ENCODE peak calls at places on chromosomes 3 and 15, in seven cellular contexts. J, R, W, A, G, D and F are unnamed samples.

GRCh38 chr15:70165811-70166284 is 68.1 kb upstream of the TLE3 start:
- DNase-seq in R (no peak), W (peak), J (no peak), D (no peak), A (peak), G (no peak), F (no peak)

GRCh38 chr15:45747426-45747825 is 112.6 kb downstream of the SQOR start:
- DNase-seq in W (no peak), R (no peak), D (no peak), G (no peak), A (no peak), J (no peak), F (no peak)

GRCh38 chr3:120300971-120301370 is 15.9 kb upstream of the GPR156 start:
- DNase-seq in J (no peak), W (no peak), R (no peak), G (no peak), D (no peak), A (no peak), F (no peak)

GRCh38 chr3:4174760-4175159 is 128.4 kb upstream of the SETMAR start:
- DNase-seq in W (no peak), G (no peak), R (no peak), A (no peak), J (no peak), D (no peak), F (peak)

GRCh38 chr3:58321791-58322190 is 10.9 kb upstream of the PXK start:
- DNase-seq in G (no peak), D (no peak), A (no peak), R (no peak), W (no peak), J (no peak), F (no peak)

GRCh38 chr3:186514296-186515002 is 29.7 kb downstream of the CRYGS start:
- DNase-seq in D (no peak), G (peak), R (no peak), A (no peak), J (peak), W (no peak), F (no peak)

GRCh38 chr3:108863799-108864135 is 41.2 kb downstream of the TRAT1 start:
- DNase-seq in G (no peak), A (no peak), D (no peak), R (no peak), J (no peak), W (no peak), F (no peak)

GRCh38 chr3:81666502-81667121 is 94.8 kb downstream of the GBE1 start:
- DNase-seq in J (peak), A (no peak), R (peak), D (no peak), W (no peak), G (peak), F (no peak)

GRCh38 chr3:150067561-150067960 is 96.9 kb upstream of the PFN2 start:
- DNase-seq in G (no peak), R (no peak), J (no peak), A (no peak), W (no peak), D (no peak), F (no peak)

GRCh38 chr3:27914199-27914598 is 192.1 kb upstream of the EOMES start:
- DNase-seq in R (no peak), G (no peak), J (peak), D (no peak), W (peak), A (no peak), F (no peak)

GRCh38 chr3:148903022-148903442 is 37.9 kb downstream of the CPA3 start:
- DNase-seq in G (no peak), J (no peak), A (no peak), D (no peak), W (no peak), R (peak), F (no peak)

GRCh38 chr15:74795961-74796625 is 14.2 kb downstream of the CSK start:
- DNase-seq in A (no peak), J (no peak), G (no peak), W (no peak), D (no peak), R (no peak), F (no peak)

GRCh38 chr3:110938629-110939028 is 133.0 kb upstream of the NECTIN3 start:
- DNase-seq in W (no peak), G (no peak), R (no peak), D (no peak), A (no peak), J (no peak), F (no peak)

GRCh38 chr3:72665701-72666443 is 182.4 kb downstream of the SHQ1 start:
- DNase-seq in J (peak), D (no peak), G (peak), R (no peak), A (no peak), W (peak), F (peak)

GRCh38 chr3:99458013-99458412 is 180.4 kb upstream of the COL8A1 start:
- DNase-seq in R (no peak), G (no peak), J (no peak), D (no peak), W (no peak), A (no peak), F (no peak)

GRCh38 chr3:7877312-7877711 is 624.3 kb upstream of the LMCD1 start:
- DNase-seq in D (no peak), G (no peak), A (no peak), J (no peak), W (no peak), R (no peak), F (no peak)

GRCh38 chr3:22089284-22089683 is 338.3 kb upstream of the ZNF385D start:
- DNase-seq in A (no peak), R (peak), G (peak), D (no peak), J (peak), W (peak), F (peak)

GRCh38 chr3:104437891-104438290 is 928.8 kb upstream of the ALCAM start:
- DNase-seq in A (no peak), D (no peak), W (no peak), G (no peak), R (peak), J (no peak), F (no peak)

GRCh38 chr3:123743121-123743520 is 141.0 kb downstream of the MYLK start:
- DNase-seq in A (no peak), R (no peak), J (no peak), G (no peak), W (no peak), D (no peak), F (no peak)

GRCh38 chr15:74240897-74241614 is 4.9 kb downstream of the CCDC33 start:
- DNase-seq in R (no peak), J (no peak), D (no peak), G (no peak), A (no peak), W (no peak), F (no peak)

GRCh38 chr3:34260266-34260990 is 462.0 kb downstream of the PDCD6IP start:
- DNase-seq in R (peak), W (peak), D (no peak), J (peak), A (peak), G (peak), F (peak)

GRCh38 chr15:75661779-75662140 is 14.0 kb downstream of the SNX33 start:
- DNase-seq in W (no peak), D (no peak), A (no peak), G (no peak), J (no peak), R (no peak), F (no peak)

GRCh38 chr3:127406309-127407025 is 118.6 kb upstream of the PRR20G start:
- DNase-seq in R (peak), D (no peak), J (peak), A (no peak), G (peak), W (no peak), F (peak)

GRCh38 chr3:118080886-118081285 is 953.8 kb downstream of the IGSF11 start:
- DNase-seq in D (no peak), R (peak), W (no peak), J (no peak), A (no peak), G (no peak), F (no peak)

GRCh38 chr3:133295199-133295901 is 104.5 kb upstream of the BFSP2 start:
- DNase-seq in W (no peak), G (no peak), J (no peak), D (no peak), R (peak), A (no peak), F (no peak)

GRCh38 chr3:63975705-63976104 is 47.6 kb downstream of the PSMD6 start:
- DNase-seq in D (no peak), G (no peak), W (peak), J (no peak), A (peak), R (no peak), F (no peak)

GRCh38 chr3:158167737-158168469 is 58.0 kb downstream of the RSRC1 start:
- DNase-seq in W (peak), A (no peak), J (peak), G (peak), D (no peak), R (peak), F (no peak)

GRCh38 chr15:34853001-34853758 is 57.8 kb upstream of the ACTC1 start:
- DNase-seq in D (no peak), W (no peak), R (peak), J (peak), A (no peak), G (no peak), F (no peak)

GRCh38 chr3:172449468-172450149 is 1.4 kb upstream of the GHSR start:
- DNase-seq in G (peak), D (no peak), W (peak), A (no peak), J (no peak), R (peak), F (no peak)

GRCh38 chr3:142315083-142315482 is 89.7 kb upstream of the GK5 start:
- DNase-seq in R (peak), D (no peak), W (no peak), G (peak), A (no peak), J (peak), F (no peak)

GRCh38 chr15:73909616-73910015 is 16.6 kb upstream of the LOXL1 start:
- DNase-seq in W (no peak), R (no peak), G (no peak), J (no peak), D (no peak), A (no peak), F (no peak)

GRCh38 chr15:75024102-75024636 is 779 bp downstream of the PPCDC start:
- DNase-seq in D (no peak), R (peak), J (peak), G (peak), A (no peak), W (peak), F (no peak)

GRCh38 chr15:31552482-31553099 is 226.0 kb downstream of the KLF13 start:
- DNase-seq in G (no peak), J (no peak), W (no peak), A (no peak), D (no peak), R (peak), F (no peak)

GRCh38 chr3:186107148-186108105 is 1.5 kb downstream of the ETV5 start:
- DNase-seq in R (peak), D (peak), W (peak), G (peak), A (peak), J (peak), F (peak)

GRCh38 chr3:13258280-13258679 is 161.8 kb downstream of the NUP210 start:
- DNase-seq in W (no peak), G (no peak), J (no peak), A (no peak), D (no peak), R (no peak), F (no peak)

DNA sequence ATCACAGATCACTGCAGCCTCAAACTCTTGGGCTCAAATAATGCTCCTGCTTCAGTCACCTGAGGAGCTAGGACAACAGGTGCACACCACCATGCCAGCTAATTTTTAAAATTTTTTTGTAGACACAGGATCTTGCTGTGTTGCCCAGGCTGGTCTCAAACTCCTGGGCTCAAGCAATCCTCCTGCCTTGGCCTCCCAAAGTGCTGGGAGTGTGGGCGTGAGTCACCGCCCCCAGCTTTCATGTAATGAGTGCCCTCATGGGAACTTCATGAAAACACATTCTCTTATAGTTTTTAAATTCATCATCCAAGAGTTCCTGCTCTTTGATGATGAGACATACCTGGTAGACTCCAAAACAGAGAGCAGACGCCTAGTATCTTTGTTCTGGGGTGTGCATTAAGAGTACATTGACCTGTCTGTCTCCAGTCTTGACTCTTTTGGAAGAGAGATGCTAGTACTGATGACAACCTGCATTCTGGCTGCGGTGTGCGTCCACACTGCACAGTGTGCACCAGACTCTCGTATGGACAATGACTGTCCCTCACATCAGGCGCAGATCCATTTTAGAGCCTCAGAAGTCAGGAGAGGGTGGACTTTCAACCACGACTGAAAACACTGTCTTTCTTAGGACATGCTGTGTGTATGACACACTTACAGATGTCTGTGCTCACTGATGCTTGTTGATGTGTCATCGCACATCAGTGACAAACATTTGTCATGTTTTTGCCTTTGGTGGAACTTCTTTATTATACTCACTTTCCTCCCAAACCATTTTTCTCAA is 2.0 kb downstream of the NRROS start:
- DNase-seq in G (no peak), J (no peak), R (no peak), W (no peak), A (no peak), D (no peak), F (no peak)
- TF ChIP-seq POLR2A in G (no peak), J (no peak), R (no peak), W (no peak), A (no peak), D (no peak), F (no peak)

DNA sequence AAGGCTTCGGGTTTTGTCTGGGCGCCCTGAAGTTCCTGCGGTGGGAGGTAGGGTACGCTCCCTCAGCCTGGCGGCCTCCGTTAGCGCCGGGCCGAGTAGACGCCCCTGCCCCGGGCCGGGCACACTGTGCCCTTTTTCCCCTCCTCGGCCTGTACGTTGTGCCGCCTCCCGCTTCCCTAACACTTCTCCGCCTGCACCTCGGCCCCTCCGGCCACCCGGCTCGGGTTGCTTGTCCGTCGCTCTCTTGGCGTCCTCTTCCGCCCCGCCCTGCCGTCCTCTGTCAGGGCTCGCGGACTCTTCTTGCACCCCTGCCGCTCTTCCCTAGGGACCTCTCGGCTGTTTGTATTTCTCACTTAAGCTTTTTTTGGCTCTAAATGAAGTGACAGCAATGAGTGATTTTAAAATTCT is 384 bp downstream of the KNL1 start:
- DNase-seq in W (peak), D (no peak), J (peak), G (peak), R (peak), A (peak), F (peak)
- TF ChIP-seq CTCF in W (peak), D (peak), J (no peak), G (no peak), R (no peak), A (no peak), F (no peak)

GRCh38 chr15:51077565-51078153 is 17.0 kb downstream of the TNFAIP8L3 start:
- DNase-seq in D (no peak), A (peak), J (no peak), R (no peak), W (peak), G (peak), F (peak)
- TF ChIP-seq POLR2A in D (peak), A (no peak), J (no peak), R (no peak), W (peak), G (no peak), F (no peak)

DNA sequence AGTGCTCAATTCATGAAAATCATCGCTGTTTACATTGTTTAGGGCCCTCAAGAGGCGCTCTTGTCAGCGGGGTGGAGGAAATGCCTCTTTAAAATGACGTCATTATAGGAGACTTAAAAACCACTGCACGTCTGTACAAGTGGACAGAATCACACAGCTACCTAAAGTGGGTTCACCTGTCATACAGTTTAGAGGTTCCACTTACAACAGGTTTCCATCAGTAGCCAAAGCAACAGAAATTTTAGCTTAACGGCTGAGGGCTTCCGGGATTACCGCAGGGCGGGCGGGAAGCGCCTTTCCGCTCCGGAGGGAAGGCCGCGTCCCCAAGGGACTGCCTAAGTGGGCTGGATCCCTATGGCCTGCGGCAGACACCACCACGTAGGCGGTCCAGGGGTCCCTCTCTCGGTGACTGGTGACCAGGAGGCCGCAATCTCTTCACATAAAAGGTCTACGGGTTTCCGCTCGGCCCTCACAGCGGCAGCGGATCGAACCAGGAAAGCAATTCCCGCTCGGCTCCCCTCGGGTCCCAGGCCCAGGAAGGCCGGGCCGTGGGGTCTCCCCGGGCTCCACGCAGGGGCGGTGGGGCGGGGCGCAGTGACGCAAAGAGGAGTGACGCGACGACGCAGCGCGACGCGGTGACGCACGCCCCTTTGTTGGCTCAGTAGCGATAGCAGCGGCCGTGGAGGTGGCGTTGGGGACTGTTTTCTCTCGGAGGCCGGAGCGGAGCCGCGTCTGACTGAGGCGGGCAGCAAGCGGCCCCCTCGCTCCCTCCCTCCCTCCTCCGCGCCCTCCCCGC is at the start of gene ARIH1:
- DNase-seq in J (peak), D (peak), A (peak), W (peak), R (peak), G (peak), F (peak)
- TF ChIP-seq CTCF in J (peak), D (peak), A (no peak), W (peak), R (peak), G (peak), F (peak)

GRCh38 chr3:48989796-48990635 is at the start of gene P4HTM:
- DNase-seq in J (peak), W (peak), G (peak), A (peak), D (no peak), R (peak), F (peak)
- TF ChIP-seq POLR2A in J (peak), W (peak), G (no peak), A (no peak), D (peak), R (peak), F (peak)

GRCh38 chr3:188584958-188585689 is 431.2 kb downstream of the LPP start:
- DNase-seq in R (peak), A (no peak), D (no peak), J (no peak), W (no peak), G (no peak), F (no peak)
- TF ChIP-seq CTCF in R (peak), A (no peak), D (no peak), J (no peak), W (no peak), G (no peak), F (no peak)

DNA sequence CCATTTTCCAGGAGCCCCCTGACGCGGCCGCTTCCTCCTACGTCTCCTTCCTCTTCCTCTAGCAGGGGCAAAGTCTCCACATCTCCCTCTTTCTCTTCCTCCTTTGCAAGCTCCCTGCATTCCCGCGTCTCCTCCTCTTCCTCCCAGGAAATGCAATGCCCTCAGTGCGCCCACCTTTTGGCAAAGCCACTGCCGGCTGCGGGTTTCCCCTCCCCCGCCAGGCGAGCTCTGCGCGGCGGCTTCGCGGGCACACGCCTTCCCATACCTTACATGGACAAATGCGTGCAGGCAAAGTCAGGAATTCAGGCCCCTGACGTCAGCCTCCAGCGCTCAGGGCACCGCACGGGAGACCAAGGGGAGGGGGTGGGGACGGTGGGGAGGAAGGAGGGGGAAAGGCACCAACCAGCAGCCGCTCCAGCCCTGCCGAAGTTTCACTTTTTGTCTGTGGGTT is 434 bp upstream of the LPP start:
- DNase-seq in D (peak), A (peak), G (no peak), J (peak), W (peak), R (peak), F (peak)
- TF ChIP-seq POLR2A in D (no peak), A (no peak), G (no peak), J (peak), W (peak), R (peak), F (peak)

GRCh38 chr3:53182759-53183355 is 21.8 kb downstream of the PRKCD start:
- DNase-seq in W (no peak), A (no peak), R (no peak), G (no peak), J (no peak), D (no peak), F (no peak)

GRCh38 chr3:53181528-53181927 is 20.5 kb downstream of the PRKCD start:
- DNase-seq in D (no peak), J (no peak), R (no peak), W (no peak), G (no peak), A (no peak), F (no peak)

GRCh38 chr3:53179580-53179979 is 18.6 kb downstream of the PRKCD start:
- DNase-seq in J (no peak), A (no peak), W (no peak), D (no peak), G (no peak), R (no peak), F (no peak)

GRCh38 chr3:53180305-53181023 is 19.5 kb downstream of the PRKCD start:
- DNase-seq in J (no peak), R (no peak), W (no peak), A (no peak), G (no peak), D (no peak), F (peak)

DNA sequence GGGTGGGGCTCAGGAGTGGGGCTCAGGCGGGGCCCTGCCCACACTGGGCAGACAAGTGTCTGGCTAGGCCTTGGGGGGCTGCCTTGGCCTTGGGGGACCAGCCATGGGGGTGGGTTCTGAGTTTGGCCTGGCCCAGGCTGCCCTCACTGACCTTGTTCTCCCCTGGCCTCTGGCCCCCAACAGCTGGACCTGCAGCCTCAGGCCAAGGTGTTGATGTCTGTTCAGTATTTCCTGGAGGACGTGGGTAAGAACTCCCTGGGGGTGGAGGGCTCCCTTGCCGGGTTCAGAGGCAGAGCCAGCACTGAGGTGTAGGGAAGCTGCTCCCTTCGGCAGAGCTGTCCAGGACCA is 20.0 kb downstream of the PRKCD start:
- DNase-seq in W (no peak), J (no peak), G (no peak), A (no peak), R (no peak), D (no peak), F (no peak)
- TF ChIP-seq CTCF in W (no peak), J (no peak), G (no peak), A (no peak), R (no peak), D (no peak), F (no peak)